ENCODE peak calls at places on chromosomes 4 and X, in seven cellular contexts. D is activated CD4-positive, alpha-beta T cell treated with anti-CD3 and anti-CD28 coated beads for 48 hours; F is GOT3; P is NCI-H1092; O is ureter; L is prostate gland; K is COR-L47. N is an unnamed sample.

GRCh38 chr4:26028793-26029511 is 114.9 kb downstream of the SMIM20 start:
- DNase-seq in K (no peak), L (peak), O (peak), D (peak), P (peak), F (peak), N (peak)

GRCh38 chr4:40262079-40262528 is 65.3 kb downstream of the RHOH start:
- DNase-seq in L (no peak), D (no peak), K (no peak), F (no peak), P (no peak), O (no peak), N (no peak)

GRCh38 chrX:19840899-19841648 is 46.3 kb downstream of the SH3KBP1 start:
- DNase-seq in D (peak), P (no peak), F (no peak), O (no peak), K (no peak), L (no peak), N (peak)

GRCh38 chrX:11908371-11908770 is 150.3 kb downstream of the MSL3 start:
- DNase-seq in L (no peak), O (no peak), F (no peak), D (peak), P (no peak), K (peak), N (peak)

GRCh38 chrX:9339603-9340569 is 125.0 kb upstream of the TBL1X start:
- DNase-seq in O (peak), F (no peak), D (no peak), L (no peak), K (no peak), P (no peak), N (peak)

GRCh38 chr4:7519638-7520373 is 85.1 kb upstream of the PSAPL1 start:
- DNase-seq in K (no peak), L (no peak), F (no peak), O (no peak), D (no peak), P (no peak), N (no peak)

GRCh38 chr4:176478076-176478475 is 158.3 kb downstream of the SPCS3 start:
- DNase-seq in L (no peak), F (no peak), K (no peak), P (no peak), O (no peak), D (no peak), N (no peak)

GRCh38 chr4:152278505-152279301 is 257.2 kb downstream of the FBXW7 start:
- DNase-seq in D (no peak), P (no peak), K (no peak), O (peak), F (no peak), L (no peak), N (peak)

GRCh38 chrX:80430826-80431501 is 10.7 kb downstream of the TENT5D start:
- DNase-seq in P (no peak), O (no peak), D (peak), L (no peak), K (no peak), F (no peak), N (peak)

GRCh38 chr4:98625920-98626319 is 32.5 kb downstream of the TSPAN5 start:
- DNase-seq in F (no peak), L (no peak), P (no peak), D (no peak), O (no peak), K (no peak), N (no peak)

GRCh38 chr4:8050555-8051206 is 107.9 kb downstream of the ABLIM2 start:
- DNase-seq in L (peak), O (peak), K (peak), D (no peak), F (no peak), P (peak), N (peak)

GRCh38 chrX:3811331-3812311 is 98.2 kb upstream of the PRKX start:
- DNase-seq in D (peak), L (no peak), F (no peak), P (no peak), K (peak), O (peak), N (peak)